ENCODE peak calls at places on chromosomes 1 and 21, in six cellular contexts. One of them, this sample, is unnamed.

GRCh38 chr1:2205191-2205952 is 10.8 kb upstream of the FAAP20 start:
- DNase-seq in K562: no peak
- DNase-seq in endothelial cell of umbilical vein: peak
- DNase-seq in A549: no peak
- DNase-seq in GM12878: peak
- DNase-seq in HepG2: peak
- DNase-seq in this sample: peak

GRCh38 chr1:247362074-247362597 is 30.5 kb upstream of the ZNF496 start:
- DNase-seq in K562: no peak
- DNase-seq in endothelial cell of umbilical vein: no peak
- DNase-seq in A549: no peak
- DNase-seq in GM12878: no peak
- DNase-seq in HepG2: no peak
- DNase-seq in this sample: no peak

GRCh38 chr1:29639156-29639736 is 402.9 kb downstream of the PTPRU start:
- DNase-seq in K562: no peak
- DNase-seq in endothelial cell of umbilical vein: no peak
- DNase-seq in A549: no peak
- DNase-seq in GM12878: no peak
- DNase-seq in HepG2: no peak
- DNase-seq in this sample: no peak

GRCh38 chr1:61757945-61758344 is 15.7 kb downstream of the PATJ start:
- DNase-seq in K562: no peak
- DNase-seq in endothelial cell of umbilical vein: no peak
- DNase-seq in A549: no peak
- DNase-seq in GM12878: no peak
- DNase-seq in HepG2: no peak
- DNase-seq in this sample: no peak

GRCh38 chr1:19374402-19374801 is 62.3 kb downstream of the SLC66A1 start:
- DNase-seq in K562: peak
- DNase-seq in endothelial cell of umbilical vein: no peak
- DNase-seq in A549: peak
- DNase-seq in GM12878: no peak
- DNase-seq in HepG2: no peak
- DNase-seq in this sample: no peak

GRCh38 chr1:219143735-219144134 is 29.9 kb upstream of the LYPLAL1 start:
- DNase-seq in K562: no peak
- DNase-seq in endothelial cell of umbilical vein: peak
- DNase-seq in A549: no peak
- DNase-seq in GM12878: no peak
- DNase-seq in HepG2: no peak
- DNase-seq in this sample: no peak

GRCh38 chr1:228735871-228736586 is 750 bp downstream of the RHOU start:
- DNase-seq in K562: no peak
- DNase-seq in endothelial cell of umbilical vein: peak
- DNase-seq in A549: peak
- DNase-seq in GM12878: no peak
- DNase-seq in HepG2: no peak
- DNase-seq in this sample: peak

GRCh38 chr1:46133181-46133658 is 791 bp upstream of the PIK3R3 start:
- DNase-seq in K562: peak
- DNase-seq in endothelial cell of umbilical vein: no peak
- DNase-seq in A549: peak
- DNase-seq in GM12878: no peak
- DNase-seq in HepG2: no peak
- DNase-seq in this sample: no peak

GRCh38 chr1:10308001-10308400 is 90.9 kb upstream of the PGD start:
- DNase-seq in K562: no peak
- DNase-seq in endothelial cell of umbilical vein: peak
- DNase-seq in A549: no peak
- DNase-seq in GM12878: no peak
- DNase-seq in HepG2: no peak
- DNase-seq in this sample: no peak

GRCh38 chr1:99680258-99680657 is 34.3 kb downstream of the PALMD start:
- DNase-seq in K562: no peak
- DNase-seq in endothelial cell of umbilical vein: peak
- DNase-seq in A549: no peak
- DNase-seq in GM12878: no peak
- DNase-seq in HepG2: no peak
- DNase-seq in this sample: no peak

GRCh38 chr1:90591970-90592356 is 125.1 kb downstream of the BARHL2 start:
- DNase-seq in K562: no peak
- DNase-seq in endothelial cell of umbilical vein: no peak
- DNase-seq in A549: no peak
- DNase-seq in GM12878: no peak
- DNase-seq in HepG2: no peak
- DNase-seq in this sample: no peak

GRCh38 chr1:100606438-100606837 is 68.5 kb downstream of the GPR88 start:
- DNase-seq in K562: no peak
- DNase-seq in endothelial cell of umbilical vein: peak
- DNase-seq in A549: no peak
- DNase-seq in GM12878: no peak
- DNase-seq in HepG2: no peak
- DNase-seq in this sample: peak

GRCh38 chr1:164712131-164713031 is 153.4 kb downstream of the PBX1 start:
- DNase-seq in K562: peak
- DNase-seq in endothelial cell of umbilical vein: peak
- DNase-seq in A549: no peak
- DNase-seq in GM12878: no peak
- DNase-seq in HepG2: no peak
- DNase-seq in this sample: no peak

GRCh38 chr1:164977561-164977960 is 379.0 kb downstream of the LMX1A start:
- DNase-seq in K562: no peak
- DNase-seq in endothelial cell of umbilical vein: no peak
- DNase-seq in A549: no peak
- DNase-seq in GM12878: no peak
- DNase-seq in HepG2: no peak
- DNase-seq in this sample: no peak

GRCh38 chr1:41664861-41665640 is 180.6 kb upstream of the EDN2 start:
- DNase-seq in K562: no peak
- DNase-seq in endothelial cell of umbilical vein: peak
- DNase-seq in A549: peak
- DNase-seq in GM12878: no peak
- DNase-seq in HepG2: no peak
- DNase-seq in this sample: no peak

GRCh38 chr21:46559291-46559983 is 45.4 kb downstream of the S100B start:
- DNase-seq in K562: no peak
- DNase-seq in endothelial cell of umbilical vein: peak
- DNase-seq in A549: no peak
- DNase-seq in GM12878: peak
- DNase-seq in HepG2: peak
- DNase-seq in this sample: no peak

GRCh38 chr1:218339267-218339831 is 5.8 kb upstream of the TGFB2 start:
- DNase-seq in K562: peak
- DNase-seq in endothelial cell of umbilical vein: peak
- DNase-seq in A549: no peak
- DNase-seq in GM12878: no peak
- DNase-seq in HepG2: peak
- DNase-seq in this sample: peak

DNA sequence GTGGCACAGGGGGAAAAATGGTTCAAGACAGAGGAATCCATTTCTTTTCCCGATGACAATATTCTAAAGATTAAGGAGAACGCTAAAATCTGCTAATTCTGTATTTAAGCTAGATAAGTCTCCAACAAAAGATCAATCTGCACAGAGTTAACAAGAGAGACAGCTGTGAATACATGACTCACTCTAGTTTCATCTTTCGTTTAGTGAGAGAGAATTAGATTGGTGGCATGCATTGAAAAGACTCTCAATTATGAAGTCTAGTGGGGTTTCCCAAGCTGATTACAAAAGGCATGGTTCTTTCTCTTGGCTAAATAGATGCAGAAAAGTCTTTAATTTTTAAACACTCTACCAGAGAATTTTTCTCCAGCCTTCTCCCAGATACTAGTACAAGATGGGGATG is 34.4 kb downstream of the CAPN9 start:
- DNase-seq in K562: no peak
- DNase-seq in endothelial cell of umbilical vein: no peak
- DNase-seq in A549: no peak
- DNase-seq in GM12878: no peak
- DNase-seq in HepG2: no peak
- DNase-seq in this sample: no peak
- TF ChIP-seq MYC in K562: no peak
- TF ChIP-seq MYC in endothelial cell of umbilical vein: no peak
- TF ChIP-seq MYC in A549: no peak
- TF ChIP-seq MYC in GM12878: no peak
- TF ChIP-seq MYC in HepG2: no peak
- TF ChIP-seq MYC in this sample: no peak

GRCh38 chr1:216356945-216357344 is 66.3 kb downstream of the USH2A start:
- DNase-seq in K562: no peak
- DNase-seq in endothelial cell of umbilical vein: no peak
- DNase-seq in A549: no peak
- DNase-seq in GM12878: no peak
- DNase-seq in HepG2: no peak
- DNase-seq in this sample: no peak
- TF ChIP-seq POLR2A in K562: no peak
- TF ChIP-seq POLR2A in endothelial cell of umbilical vein: no peak
- TF ChIP-seq POLR2A in A549: no peak
- TF ChIP-seq POLR2A in GM12878: no peak
- TF ChIP-seq POLR2A in HepG2: no peak
- TF ChIP-seq POLR2A in this sample: no peak

GRCh38 chr1:12185036-12185435 is 18.2 kb downstream of the TNFRSF1B start:
- DNase-seq in K562: no peak
- DNase-seq in endothelial cell of umbilical vein: no peak
- DNase-seq in A549: no peak
- DNase-seq in GM12878: no peak
- DNase-seq in HepG2: no peak
- DNase-seq in this sample: peak
- TF ChIP-seq CTCF in K562: no peak
- TF ChIP-seq CTCF in endothelial cell of umbilical vein: no peak
- TF ChIP-seq CTCF in A549: no peak
- TF ChIP-seq CTCF in GM12878: no peak
- TF ChIP-seq CTCF in HepG2: no peak
- TF ChIP-seq CTCF in this sample: no peak

DNA sequence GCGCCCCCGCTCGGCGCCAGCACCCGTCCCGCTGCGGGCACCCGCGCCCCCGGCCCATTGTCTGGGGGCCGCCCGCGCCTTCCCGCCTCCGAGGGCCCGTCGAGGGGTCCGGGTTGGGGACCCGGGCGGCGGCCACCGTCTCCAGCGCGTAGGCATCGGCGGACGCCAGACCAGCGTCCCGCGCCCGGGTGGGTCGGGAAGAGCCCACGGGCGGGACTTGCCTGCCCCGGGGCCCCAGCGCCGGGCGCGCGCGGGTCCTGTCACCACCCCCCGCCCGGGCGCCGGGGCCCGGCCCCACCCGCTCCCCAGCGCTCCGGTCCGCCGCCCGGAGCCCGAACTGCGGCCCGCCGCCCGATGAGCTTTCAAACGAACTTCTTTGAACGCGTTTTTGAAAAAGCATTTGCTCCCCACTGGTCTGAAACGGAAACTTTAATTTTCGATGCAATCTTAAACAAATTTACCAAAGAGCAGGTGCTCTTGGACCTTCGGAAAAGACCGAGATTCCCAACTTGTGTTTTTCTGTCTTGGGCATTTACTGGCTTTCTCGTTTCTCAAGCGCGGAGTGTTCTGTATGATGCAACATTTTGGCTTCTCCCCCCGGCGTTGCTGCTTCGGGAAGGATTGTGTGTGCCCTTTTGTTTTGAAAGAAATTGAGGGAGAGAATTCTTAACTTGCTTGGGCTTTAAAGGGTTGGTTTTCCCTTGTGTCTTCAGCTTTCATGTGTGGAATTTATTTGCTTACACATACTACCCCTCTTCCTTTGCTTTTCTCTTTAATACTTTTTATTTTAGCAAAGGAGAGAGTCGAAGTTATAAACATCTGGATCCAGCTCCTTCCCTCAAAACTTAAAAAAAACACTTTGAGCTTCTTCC is 700 bp downstream of the CLIC4 start:
- DNase-seq in K562: peak
- DNase-seq in endothelial cell of umbilical vein: peak
- DNase-seq in A549: no peak
- DNase-seq in GM12878: no peak
- DNase-seq in HepG2: no peak
- DNase-seq in this sample: peak
- TF ChIP-seq MYC in K562: peak
- TF ChIP-seq MYC in endothelial cell of umbilical vein: no peak
- TF ChIP-seq MYC in A549: no peak
- TF ChIP-seq MYC in GM12878: no peak
- TF ChIP-seq MYC in HepG2: no peak
- TF ChIP-seq MYC in this sample: no peak

GRCh38 chr1:38609166-38609880 is 250.2 kb downstream of the RRAGC start:
- DNase-seq in K562: no peak
- DNase-seq in endothelial cell of umbilical vein: no peak
- DNase-seq in A549: no peak
- DNase-seq in GM12878: no peak
- DNase-seq in HepG2: no peak
- DNase-seq in this sample: no peak

GRCh38 chr1:38613996-38614395 is 245.6 kb downstream of the RRAGC start:
- DNase-seq in K562: no peak
- DNase-seq in endothelial cell of umbilical vein: no peak
- DNase-seq in A549: no peak
- DNase-seq in GM12878: no peak
- DNase-seq in HepG2: no peak
- DNase-seq in this sample: no peak

GRCh38 chr1:38612956-38613355 is 246.6 kb downstream of the RRAGC start:
- DNase-seq in K562: no peak
- DNase-seq in endothelial cell of umbilical vein: no peak
- DNase-seq in A549: no peak
- DNase-seq in GM12878: no peak
- DNase-seq in HepG2: no peak
- DNase-seq in this sample: no peak

GRCh38 chr1:38614861-38615260 is 244.7 kb downstream of the RRAGC start:
- DNase-seq in K562: no peak
- DNase-seq in endothelial cell of umbilical vein: no peak
- DNase-seq in A549: no peak
- DNase-seq in GM12878: no peak
- DNase-seq in HepG2: no peak
- DNase-seq in this sample: no peak

DNA sequence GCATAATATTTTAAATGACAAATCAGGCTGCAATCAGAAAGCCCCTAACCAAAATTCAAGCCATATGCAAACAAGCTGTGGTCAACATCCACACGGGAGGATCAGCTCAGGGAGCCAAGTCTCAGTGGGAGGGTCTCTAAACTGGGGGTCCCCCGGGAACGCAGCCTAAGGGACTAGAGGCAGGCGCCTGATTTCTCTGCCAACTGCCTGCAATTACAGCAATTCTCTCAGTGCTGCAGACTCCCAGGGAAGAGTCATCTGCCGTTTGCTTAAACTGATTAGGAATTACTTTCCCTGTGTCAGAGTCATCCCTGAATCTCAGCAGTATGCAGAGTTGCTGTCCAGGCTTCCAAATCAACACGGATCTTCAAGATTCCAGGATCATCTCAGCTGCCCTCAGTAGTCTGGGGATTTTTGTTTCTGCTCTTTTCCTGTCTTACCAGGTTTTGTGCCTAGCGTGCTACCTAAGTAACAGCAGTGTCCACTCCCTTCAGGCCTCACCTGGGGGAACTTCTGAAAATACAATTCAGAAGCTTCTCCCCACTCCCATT is 247.8 kb downstream of the RRAGC start:
- DNase-seq in K562: no peak
- DNase-seq in endothelial cell of umbilical vein: no peak
- DNase-seq in A549: no peak
- DNase-seq in GM12878: no peak
- DNase-seq in HepG2: no peak
- DNase-seq in this sample: no peak
- TF ChIP-seq POLR2A in K562: no peak
- TF ChIP-seq POLR2A in endothelial cell of umbilical vein: no peak
- TF ChIP-seq POLR2A in A549: no peak
- TF ChIP-seq POLR2A in GM12878: no peak
- TF ChIP-seq POLR2A in HepG2: no peak
- TF ChIP-seq POLR2A in this sample: no peak

GRCh38 chr1:180571060-180571831 is 12.5 kb downstream of the OVAAL start:
- DNase-seq in K562: no peak
- DNase-seq in endothelial cell of umbilical vein: no peak
- DNase-seq in A549: no peak
- DNase-seq in GM12878: no peak
- DNase-seq in HepG2: no peak
- DNase-seq in this sample: peak
- TF ChIP-seq CTCF in K562: no peak
- TF ChIP-seq CTCF in endothelial cell of umbilical vein: no peak
- TF ChIP-seq CTCF in A549: no peak
- TF ChIP-seq CTCF in GM12878: no peak
- TF ChIP-seq CTCF in HepG2: no peak
- TF ChIP-seq CTCF in this sample: no peak